ENCODE peak calls at places on chromosomes 11 and 22, in ten cellular contexts. J is pancreas; R is Caki2; K is T-cell; Y is small intestine; B is CD4-positive, alpha-beta memory T cell; P is A549; Z is anterior cingulate cortex; O is cardiac muscle cell; G is mammary epithelial cell. Q is an unnamed sample.
A peak's percentile ranks its signal among the peaks of the same experiment; 100 is the strongest.

GRCh38 chr11:2838091-2838490 is 47.5 kb downstream of the CDKN1C start:
- DNase-seq in G (no peak), Z (no peak), P (no peak), R (no peak), K (no peak), J (no peak), O (no peak), B (no peak), Y (no peak), Q (no peak)

GRCh38 chr11:5608778-5609177 is 12.3 kb downstream of the TRIM6 start:
- DNase-seq in J (no peak), O (peak; percentile 57), G (no peak), K (no peak), Y (no peak), Z (no peak), R (no peak), B (no peak), P (no peak), Q (no peak)

GRCh38 chr11:967995-968751 is 42.5 kb downstream of the AP2A2 start:
- DNase-seq in R (no peak), G (no peak), O (no peak), Y (no peak), Z (no peak), B (no peak), P (no peak), J (peak; percentile 22), K (no peak), Q (no peak)

GRCh38 chr22:47994899-47995573 is 1232.6 kb downstream of the TBC1D22A start:
- DNase-seq in Y (no peak), O (no peak), J (no peak), K (no peak), P (no peak), R (no peak), G (no peak), Z (no peak), B (no peak), Q (no peak)

GRCh38 chr11:77136074-77136473 is 8.0 kb downstream of the MYO7A start:
- DNase-seq in J (no peak), Z (no peak), P (no peak), Y (no peak), K (no peak), B (no peak), O (peak; percentile 45), G (peak; percentile 73), R (no peak), Q (no peak)

GRCh38 chr11:120517390-120518315 is 6.1 kb downstream of the GRIK4 start:
- DNase-seq in O (peak; percentile 64), J (no peak), P (no peak), Y (no peak), K (no peak), G (no peak), B (no peak), Z (no peak), R (no peak), Q (no peak)

GRCh38 chr11:128889657-128890213 is 1.4 kb upstream of the KCNJ5 start:
- DNase-seq in B (no peak), J (no peak), P (no peak), Y (no peak), K (no peak), G (no peak), Z (no peak), O (no peak), R (no peak), Q (no peak)

GRCh38 chr11:24145411-24145810 is 351.4 kb upstream of the LUZP2 start:
- DNase-seq in Y (no peak), Z (no peak), K (no peak), B (no peak), J (no peak), O (no peak), P (no peak), G (no peak), R (no peak), Q (no peak)

GRCh38 chr22:43085658-43086606 is 3.3 kb downstream of the TTLL1 start:
- DNase-seq in Y (peak; percentile 20), B (peak; percentile 13), R (no peak), K (no peak), Z (no peak), G (no peak), J (no peak), P (no peak), O (no peak), Q (no peak)

GRCh38 chr22:31625661-31626426 is 36.2 kb downstream of the PISD start:
- DNase-seq in O (peak; percentile 56), B (no peak), G (no peak), Y (no peak), R (no peak), K (no peak), P (no peak), Z (peak; percentile 50), J (no peak), Q (no peak)

GRCh38 chr11:46912526-46913150 is 5.7 kb downstream of the LRP4 start:
- DNase-seq in R (peak; percentile 33), Y (no peak), O (no peak), J (no peak), G (no peak), B (no peak), P (no peak), K (no peak), Z (no peak), Q (no peak)

GRCh38 chr11:132493786-132494185 is 1038.5 kb downstream of the OPCML start:
- DNase-seq in K (no peak), R (no peak), G (no peak), J (no peak), Y (no peak), O (no peak), P (no peak), B (no peak), Z (no peak), Q (no peak)

GRCh38 chr22:29345932-29346331 is 30.4 kb upstream of the RASL10A start:
- DNase-seq in O (no peak), Y (no peak), B (no peak), J (no peak), P (no peak), K (no peak), R (no peak), G (no peak), Z (peak; percentile 28), Q (no peak)

GRCh38 chr22:49359061-49359460 is 468.6 kb downstream of the BRD1 start:
- DNase-seq in B (no peak), O (no peak), R (no peak), K (no peak), P (no peak), J (no peak), Z (no peak), Y (no peak), G (no peak), Q (no peak)

Q was measured in Panc1.